ENCODE peak calls at places on chromosomes 6 and 20, in seven cellular contexts. L is PC-3, U is HEK293T, J is H9, E is dorsolateral prefrontal cortex, F is mucosa of descending colon, H is hypothalamus. Y is an unnamed sample.

GRCh38 chr6:3857822-3858221 is 8.6 kb downstream of the FAM50B start:
- DNase-seq in L (no peak), U (no peak), J (no peak), E (no peak), F (no peak), H (no peak), Y (no peak)

GRCh38 chr6:42451595-42452170 is at the start of gene TRERF1:
- DNase-seq in L (peak), U (peak), J (peak), E (peak), F (peak), H (peak), Y (peak)

GRCh38 chr6:129638055-129639019 is 71.6 kb downstream of the ARHGAP18 start:
- DNase-seq in L (no peak), U (no peak), J (no peak), E (no peak), F (no peak), H (no peak), Y (no peak)

GRCh38 chr6:154909821-154910220 is 85.3 kb upstream of the TIAM2 start:
- DNase-seq in L (no peak), U (no peak), J (no peak), E (no peak), F (no peak), H (no peak), Y (no peak)

GRCh38 chr6:34657307-34657978 is 39.1 kb downstream of the ILRUN start:
- DNase-seq in L (peak), U (no peak), J (no peak), E (no peak), F (peak), H (peak), Y (no peak)

GRCh38 chr6:40882321-40882720 is 156.7 kb downstream of the UNC5CL start:
- DNase-seq in L (no peak), U (peak), J (no peak), E (no peak), F (no peak), H (no peak), Y (no peak)

GRCh38 chr6:56802570-56802969 is 152.3 kb upstream of the BEND6 start:
- DNase-seq in L (peak), U (no peak), J (no peak), E (no peak), F (peak), H (no peak), Y (no peak)

GRCh38 chr20:49540232-49540620 is 27.7 kb downstream of the PTGIS start:
- DNase-seq in L (no peak), U (no peak), J (no peak), E (no peak), F (no peak), H (no peak), Y (no peak)

GRCh38 chr6:134634952-134635351 is 314.9 kb downstream of the ALDH8A1 start:
- DNase-seq in L (no peak), U (no peak), J (no peak), E (no peak), F (no peak), H (no peak), Y (no peak)

GRCh38 chr6:454148-454991 is 62.8 kb downstream of the IRF4 start:
- DNase-seq in L (no peak), U (no peak), J (no peak), E (no peak), F (no peak), H (no peak), Y (no peak)

GRCh38 chr20:36311141-36311853 is 5.2 kb downstream of the DLGAP4 start:
- DNase-seq in L (no peak), U (peak), J (no peak), E (peak), F (no peak), H (no peak), Y (no peak)

GRCh38 chr20:59359908-59360307 is 59.5 kb downstream of the EDN3 start:
- DNase-seq in L (no peak), U (no peak), J (no peak), E (no peak), F (no peak), H (no peak), Y (no peak)

GRCh38 chr20:20664795-20665194 is 47.6 kb downstream of the RALGAPA2 start:
- DNase-seq in L (peak), U (peak), J (no peak), E (no peak), F (peak), H (peak), Y (peak)

GRCh38 chr6:24486065-24486464 is 3.3 kb downstream of the GPLD1 start:
- DNase-seq in L (no peak), U (no peak), J (no peak), E (no peak), F (no peak), H (no peak), Y (no peak)

GRCh38 chr20:35669221-35669620 is 4.5 kb upstream of the CPNE1 start:
- DNase-seq in L (no peak), U (no peak), J (no peak), E (no peak), F (no peak), H (no peak), Y (no peak)

GRCh38 chr6:39471954-39472659 is 149.6 kb upstream of the KCNK16 start:
- DNase-seq in L (no peak), U (no peak), J (no peak), E (no peak), F (no peak), H (no peak), Y (no peak)

Y was measured in cerebellar cortex.